ENCODE peak calls at places on chromosomes 11 and 22, in four cellular contexts. G is mesendoderm, W is heart right ventricle, I is AG04450. X is an unnamed sample.

GRCh38 chr11:20459865-20460264 is 72.3 kb downstream of the PRMT3 start:
- DNase-seq in W (no peak), G (no peak), I (no peak), X (no peak)

GRCh38 chr11:41281131-41281742 is 178.2 kb downstream of the LRRC4C start:
- DNase-seq in G (peak; percentile 66), W (no peak), I (no peak), X (no peak)

GRCh38 chr11:64872790-64873488 is 5.5 kb downstream of the EHD1 start:
- DNase-seq in I (no peak), W (no peak), G (no peak), X (no peak)

GRCh38 chr11:122162095-122162494 is 46.1 kb upstream of the BLID start:
- DNase-seq in W (no peak), G (no peak), I (no peak), X (no peak)

GRCh38 chr22:43226368-43226979 is 39.5 kb upstream of the TTLL12 start:
- DNase-seq in W (no peak), G (peak; percentile 89), I (no peak), X (no peak)

GRCh38 chr11:14672635-14673034 is 29.0 kb downstream of the PDE3B start:
- DNase-seq in I (peak; percentile 4), G (no peak), W (no peak), X (no peak)

GRCh38 chr22:31625661-31626426 is 36.2 kb downstream of the PISD start:
- DNase-seq in I (no peak), G (peak; percentile 87), W (peak; percentile 37), X (no peak)

GRCh38 chr22:50255099-50255498 is 4.0 kb upstream of the HDAC10 start:
- DNase-seq in I (no peak), W (no peak), G (no peak), X (no peak)

GRCh38 chr11:46916669-46917108 is 1.7 kb downstream of the LRP4 start:
- DNase-seq in I (no peak), G (peak; percentile 92), W (peak; percentile 62), X (peak; percentile 85)

GRCh38 chr11:1194231-1194976 is 28.5 kb upstream of the MUC5B start:
- DNase-seq in W (no peak), G (no peak), I (no peak), X (peak; percentile 46)

GRCh38 chr11:67240575-67241389 is 25.5 kb upstream of the GRK2 start:
- DNase-seq in G (peak; percentile 92), I (peak; percentile 38), W (peak; percentile 42), X (peak; percentile 81)

GRCh38 chr11:67640758-67641113 is 1.2 kb upstream of the TBX10 start:
- DNase-seq in W (no peak), I (no peak), G (no peak), X (no peak)

GRCh38 chr22:27247691-27248434 is 553.7 kb downstream of the MN1 start:
- DNase-seq in W (no peak), I (no peak), G (no peak), X (no peak)

GRCh38 chr11:67416416-67417335 is 1.2 kb downstream of the CARNS1 start:
- DNase-seq in G (peak; percentile 28), I (no peak), W (no peak), X (no peak)

GRCh38 chr11:86688398-86689179 is 16.2 kb upstream of the ME3 start:
- DNase-seq in G (peak; percentile 40), W (no peak), I (peak; percentile 55), X (peak; percentile 53)

GRCh38 chr22:30017375-30017774 is 62.9 kb upstream of the HORMAD2 start:
- DNase-seq in G (no peak), I (no peak), W (no peak), X (no peak)

GRCh38 chr11:131893988-131894387 is 523.6 kb downstream of the NTM start:
- DNase-seq in G (no peak), I (no peak), W (no peak), X (no peak)

GRCh38 chr22:49188091-49188490 is 639.6 kb downstream of the BRD1 start:
- DNase-seq in W (no peak), G (no peak), I (no peak), X (no peak)

GRCh38 chr11:59918987-59919589 is 19.1 kb upstream of the OOSP1 start:
- DNase-seq in I (no peak), G (peak; percentile 65), W (no peak), X (no peak)

GRCh38 chr11:135035282-135035681 is 623.2 kb upstream of the B3GAT1 start:
- DNase-seq in G (no peak), W (no peak), I (no peak), X (no peak)

GRCh38 chr22:47781024-47781423 is 1018.6 kb downstream of the TBC1D22A start:
- DNase-seq in I (no peak), W (no peak), G (no peak), X (no peak)

GRCh38 chr22:30325724-30326703 is 727 bp downstream of the TBC1D10A start:
- DNase-seq in W (peak; percentile 42), I (no peak), G (no peak), X (peak; percentile 64)

GRCh38 chr11:11895672-11896071 is 53.9 kb downstream of the USP47 start:
- DNase-seq in G (no peak), I (no peak), W (no peak), X (no peak)

GRCh38 chr11:34609850-34610249 is 11.0 kb upstream of the EHF start:
- DNase-seq in G (no peak), I (no peak), W (no peak), X (no peak)

GRCh38 chr11:32343325-32344008 is 91.9 kb downstream of the WT1 start:
- DNase-seq in G (no peak), W (no peak), I (no peak), X (no peak)

GRCh38 chr22:25896098-25896497 is 154.1 kb downstream of the MYO18B start:
- DNase-seq in G (peak; percentile 38), W (no peak), I (no peak), X (no peak)

GRCh38 chr11:68043349-68044144 is 4.7 kb downstream of the TCIRG1 start:
- DNase-seq in G (no peak), I (no peak), W (no peak), X (peak; percentile 78)

GRCh38 chr22:44396727-44397722 is 84.3 kb upstream of the SHISAL1 start:
- DNase-seq in G (no peak), I (no peak), W (peak; percentile 2), X (no peak)

GRCh38 chr11:61270354-61271070 is 24.6 kb downstream of the VWCE start:
- DNase-seq in G (no peak), I (peak; percentile 16), W (no peak), X (no peak)

GRCh38 chr11:124441519-124441918 is 4.0 kb downstream of the OR8B8 start:
- DNase-seq in G (no peak), I (no peak), W (no peak), X (no peak)

GRCh38 chr11:124441081-124441480 is 4.4 kb downstream of the OR8B8 start:
- DNase-seq in G (no peak), W (no peak), I (no peak), X (no peak)

GRCh38 chr11:124440608-124441007 is 4.9 kb downstream of the OR8B8 start:
- DNase-seq in G (no peak), I (no peak), W (no peak), X (no peak)

GRCh38 chr11:124442442-124442841 is 3.1 kb downstream of the OR8B8 start:
- DNase-seq in I (no peak), W (no peak), G (peak; percentile 4), X (no peak)

GRCh38 chr11:124442847-124443246 is 2.6 kb downstream of the OR8B8 start:
- DNase-seq in I (no peak), W (no peak), G (no peak), X (no peak)
- H3K27ac ChIP-seq in I (no peak overlapping the region), W (no peak overlapping the region), G (no peak overlapping the region), X (no peak overlapping the region)

GRCh38 chr11:114773541-114774338 is 95.4 kb downstream of the NXPE2 start:
- DNase-seq in G (peak; percentile 77), W (no peak), I (no peak), X (no peak)

GRCh38 chr11:114775849-114776621 is 97.7 kb downstream of the NXPE2 start:
- DNase-seq in I (no peak), G (no peak), W (peak; percentile 23), X (no peak)

GRCh38 chr11:114776956-114777355 is 98.6 kb downstream of the NXPE2 start:
- DNase-seq in G (no peak), I (no peak), W (no peak), X (no peak)

GRCh38 chr11:114771172-114771571 is 92.8 kb downstream of the NXPE2 start:
- DNase-seq in G (no peak), W (no peak), I (no peak), X (no peak)

GRCh38 chr11:114774599-114775365 is 96.5 kb downstream of the NXPE2 start:
- DNase-seq in W (no peak), G (peak; percentile 81), I (peak; percentile 11), X (no peak)
- H3K4me3 ChIP-seq in W (no peak overlapping the region), G (no peak overlapping the region), I (no peak overlapping the region), X (no peak overlapping the region)

DNA sequence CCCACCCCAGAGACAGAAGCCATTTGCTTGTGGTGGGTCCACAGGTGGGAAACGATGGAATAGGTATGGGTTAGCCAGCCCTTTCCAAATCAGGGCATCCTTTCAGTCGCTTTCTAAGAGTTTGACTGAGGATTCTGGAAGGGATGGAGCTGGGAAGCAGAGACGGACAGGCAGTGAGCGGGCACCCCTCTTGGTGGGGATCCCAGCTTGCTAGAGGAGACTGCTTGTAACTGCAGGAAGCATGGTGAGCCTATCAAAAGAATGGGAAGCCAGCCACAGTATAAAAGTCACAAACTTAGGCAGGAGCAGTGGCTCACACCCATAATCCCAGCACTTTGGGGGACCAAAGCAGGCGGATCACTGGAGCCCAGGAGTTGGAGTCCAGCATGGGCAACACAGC is 6.1 kb upstream of the PDGFB start:
- DNase-seq in I (no peak), G (peak; percentile 57), W (no peak), X (no peak)
- H3K27ac ChIP-seq in I (no peak overlapping the region), G (no peak overlapping the region), W (peak overlapping the region; percentile 60), X (no peak overlapping the region)

GRCh38 chr11:123473941-123474668 is 44.0 kb downstream of the GRAMD1B start:
- DNase-seq in G (no peak), W (no peak), I (peak; percentile 69), X (no peak)
- H3K4me3 ChIP-seq in G (no peak overlapping the region), W (no peak overlapping the region), I (no peak overlapping the region), X (no peak overlapping the region)

DNA sequence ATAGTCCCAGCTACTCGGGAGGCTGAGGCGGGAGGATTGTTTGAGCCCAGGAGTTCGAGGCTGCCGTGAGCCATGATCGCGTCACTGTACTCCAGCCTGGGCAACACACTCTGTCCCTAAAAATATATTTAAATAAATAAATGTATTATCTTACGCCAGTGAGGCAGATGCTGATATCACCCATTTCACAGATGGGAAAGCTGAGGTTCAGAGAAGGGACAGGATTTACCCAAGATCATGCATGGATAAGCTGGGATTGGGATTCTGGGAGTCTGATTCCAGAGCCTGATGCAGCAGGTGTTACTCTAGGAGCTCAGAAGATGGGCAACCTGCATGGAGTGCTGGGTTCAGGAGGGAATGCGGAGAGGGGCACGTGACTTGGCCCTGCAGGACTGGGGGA is 17.8 kb downstream of the SGSM1 start:
- DNase-seq in W (no peak), I (no peak), G (no peak), X (no peak)
- H3K27ac ChIP-seq in W (no peak overlapping the region), I (no peak overlapping the region), G (no peak overlapping the region), X (no peak overlapping the region)

GRCh38 chr22:20395897-20396287 is 1.9 kb downstream of the ZNF74 start:
- DNase-seq in G (no peak), W (no peak), I (no peak), X (peak; percentile 26)
- H3K4me3 ChIP-seq in G (no peak overlapping the region), W (no peak overlapping the region), I (peak overlapping the region; percentile 18), X (no peak overlapping the region)

X was measured in aorta.